ENCODE peak calls at places on chromosomes 13 and 19, in nine cellular contexts. S is fibroblast of lung; G is T follicular helper cell; M is stimulated activated CD8-positive, alpha-beta memory T cell treated with anti-CD3 and anti-CD28 coated beads, Interleukin-7, amount 100 ng/mL, for 1 hour; R is retina; F is IMR-90; H is CD4-positive, alpha-beta memory T cell; P is NCI-H1092 treated with DMSO at 0.1 percent for 48 hours; Z is AG04450. A is an unnamed sample.
A peak's percentile ranks its signal among the peaks of the same experiment; 100 is the strongest.

GRCh38 chr19:29622191-29623070 is 16.3 kb downstream of the POP4 start:
- DNase-seq in S (no peak), G (no peak), M (no peak), R (no peak), F (no peak), H (peak; percentile 55), P (no peak), Z (no peak), A (no peak)

GRCh38 chr13:73984949-73985691 is 149.1 kb downstream of the KLF12 start:
- DNase-seq in S (no peak), G (peak; percentile 77), M (peak; percentile 30), R (no peak), F (no peak), H (peak; percentile 90), P (peak; percentile 63), Z (no peak), A (no peak)

GRCh38 chr13:33536639-33537425 is 251.3 kb upstream of the STARD13 start:
- DNase-seq in S (peak; percentile 68), G (no peak), M (no peak), R (no peak), F (peak; percentile 95), H (no peak), P (no peak), Z (peak; percentile 89), A (no peak)

GRCh38 chr19:55113570-55114039 is 3.8 kb downstream of the PPP1R12C start:
- DNase-seq in S (peak; percentile 83), G (no peak), M (no peak), R (peak; percentile 76), F (peak; percentile 92), H (peak; percentile 9), P (no peak), Z (peak; percentile 84), A (no peak)

GRCh38 chr13:70162141-70162540 is 53.9 kb upstream of the KLHL1 start:
- DNase-seq in S (no peak), G (no peak), M (no peak), R (no peak), F (no peak), H (no peak), P (no peak), Z (no peak), A (no peak)

GRCh38 chr19:50710094-50710493 is 9.5 kb downstream of the SHANK1 start:
- DNase-seq in S (no peak), G (no peak), M (no peak), R (no peak), F (no peak), H (no peak), P (peak; percentile 18), Z (no peak), A (no peak)

GRCh38 chr19:30890033-30890432 is 459.2 kb downstream of the TSHZ3 start:
- DNase-seq in S (no peak), G (no peak), M (no peak), R (no peak), F (no peak), H (no peak), P (no peak), Z (no peak), A (no peak)

GRCh38 chr13:21501709-21502108 is 42.6 kb upstream of the ZDHHC20 start:
- DNase-seq in S (no peak), G (no peak), M (no peak), R (no peak), F (no peak), H (no peak), P (no peak), Z (no peak), A (no peak)

GRCh38 chr13:106610511-106610910 is 42.6 kb upstream of the ARGLU1 start:
- DNase-seq in S (peak; percentile 61), G (no peak), M (no peak), R (no peak), F (peak; percentile 82), H (no peak), P (no peak), Z (peak; percentile 15), A (no peak)

GRCh38 chr13:36124236-36124822 is 6.9 kb downstream of the DCLK1 start:
- DNase-seq in S (peak; percentile 80), G (no peak), M (no peak), R (no peak), F (peak; percentile 4), H (no peak), P (no peak), Z (no peak), A (peak; percentile 11)

GRCh38 chr13:36454962-36455361 is 22.7 kb downstream of the CCNA1 start:
- DNase-seq in S (no peak), G (no peak), M (no peak), R (no peak), F (no peak), H (no peak), P (no peak), Z (no peak), A (no peak)

GRCh38 chr13:44004881-44005280 is 125.2 kb downstream of the LACC1 start:
- DNase-seq in S (peak; percentile 78), G (no peak), M (no peak), R (no peak), F (peak; percentile 80), H (no peak), P (no peak), Z (peak; percentile 23), A (no peak)

GRCh38 chr19:51948979-51949378 is 21.7 kb downstream of the ZNF613 start:
- DNase-seq in S (peak; percentile 37), G (no peak), M (no peak), R (peak; percentile 84), F (peak; percentile 23), H (no peak), P (no peak), Z (no peak), A (no peak)

GRCh38 chr19:55147408-55148251 is 1.4 kb downstream of the TNNT1 start:
- DNase-seq in S (no peak), G (no peak), M (no peak), R (no peak), F (no peak), H (no peak), P (no peak), Z (no peak), A (no peak)

GRCh38 chr13:100611678-100612492 is 23.3 kb upstream of the GGACT start:
- DNase-seq in S (peak; percentile 49), G (no peak), M (no peak), R (no peak), F (no peak), H (peak; percentile 70), P (no peak), Z (no peak), A (no peak)

GRCh38 chr19:54390942-54391577 is 24.2 kb upstream of the TTYH1 start:
- DNase-seq in S (peak; percentile 50), G (peak; percentile 59), M (peak; percentile 26), R (peak; percentile 69), F (peak; percentile 60), H (peak; percentile 69), P (peak; percentile 27), Z (peak; percentile 16), A (no peak)

GRCh38 chr13:97435794-97436193 is 1.8 kb downstream of the RAP2A start:
- DNase-seq in S (peak; percentile 38), G (no peak), M (no peak), R (no peak), F (no peak), H (no peak), P (no peak), Z (no peak), A (no peak)

GRCh38 chr19:11192957-11193939 is 4.1 kb downstream of the KANK2 start:
- DNase-seq in S (no peak), G (no peak), M (no peak), R (no peak), F (no peak), H (no peak), P (no peak), Z (no peak), A (no peak)

GRCh38 chr13:109381546-109382180 is 404.7 kb downstream of the IRS2 start:
- DNase-seq in S (peak; percentile 92), G (no peak), M (no peak), R (no peak), F (peak; percentile 71), H (no peak), P (no peak), Z (peak; percentile 32), A (no peak)

GRCh38 chr13:90352763-90353162 is 994.7 kb upstream of the MIR17HG start:
- DNase-seq in S (no peak), G (no peak), M (no peak), R (no peak), F (no peak), H (no peak), P (no peak), Z (no peak), A (no peak)

GRCh38 chr13:50366488-50367174 is 351.4 kb downstream of the KCNRG start:
- DNase-seq in S (no peak), G (no peak), M (no peak), R (no peak), F (no peak), H (no peak), P (peak; percentile 75), Z (no peak), A (peak; percentile 20)

GRCh38 chr13:90302113-90302512 is 1045.4 kb upstream of the MIR17HG start:
- DNase-seq in S (peak; percentile 86), G (no peak), M (no peak), R (peak; percentile 8), F (peak; percentile 10), H (no peak), P (no peak), Z (no peak), A (no peak)

GRCh38 chr19:55241143-55241934 is 12.8 kb upstream of the TMEM86B start:
- DNase-seq in S (no peak), G (no peak), M (no peak), R (no peak), F (no peak), H (no peak), P (no peak), Z (no peak), A (no peak)

GRCh38 chr13:113114511-113115362 is 7.9 kb upstream of the F10 start:
- DNase-seq in S (no peak), G (no peak), M (no peak), R (no peak), F (no peak), H (no peak), P (no peak), Z (no peak), A (no peak)

GRCh38 chr13:102399791-102400618 is 1.8 kb downstream of the FGF14 start:
- DNase-seq in S (no peak), G (no peak), M (no peak), R (peak; percentile 75), F (no peak), H (no peak), P (peak; percentile 61), Z (no peak), A (no peak)

GRCh38 chr19:35294328-35294727 is 2.4 kb downstream of the MAG start:
- DNase-seq in S (no peak), G (no peak), M (no peak), R (no peak), F (no peak), H (no peak), P (no peak), Z (no peak), A (no peak)

GRCh38 chr19:10751109-10751972 is 33.5 kb downstream of the DNM2 start:
- DNase-seq in S (no peak), G (no peak), M (no peak), R (no peak), F (no peak), H (no peak), P (no peak), Z (no peak), A (no peak)

GRCh38 chr19:58374200-58374599 is 6.6 kb downstream of the ZNF837 start:
- DNase-seq in S (no peak), G (no peak), M (no peak), R (no peak), F (peak; percentile 32), H (no peak), P (no peak), Z (no peak), A (no peak)

GRCh38 chr19:1125601-1126533 is 22.1 kb downstream of the GPX4 start:
- DNase-seq in S (peak; percentile 81), G (no peak), M (no peak), R (no peak), F (peak; percentile 41), H (no peak), P (no peak), Z (no peak), A (no peak)

GRCh38 chr19:18894254-18895037 is 1.5 kb downstream of the CERS1 start:
- DNase-seq in S (peak; percentile 62), G (no peak), M (no peak), R (peak; percentile 83), F (peak; percentile 35), H (peak; percentile 34), P (peak; percentile 68), Z (no peak), A (no peak)

GRCh38 chr19:28207244-28207643 is 1005.7 kb downstream of the UQCRFS1 start:
- DNase-seq in S (no peak), G (no peak), M (no peak), R (no peak), F (no peak), H (no peak), P (no peak), Z (no peak), A (no peak)